ENCODE peak calls at places on chromosome 2, in six cellular contexts. One of them, this sample, is unnamed.

GRCh38 chr2:74502720-74503505 is 3.5 kb upstream of the LBX2 start:
- DNase-seq in neural crest cell: peak; percentile 37
- DNase-seq in fibroblast of lung: peak; percentile 81
- DNase-seq in right atrium auricular region: peak; percentile 96
- DNase-seq in CD8-positive, alpha-beta T cell: no peak
- DNase-seq in H1: peak; percentile 80
- DNase-seq in this sample: peak; percentile 92

GRCh38 chr2:114294814-114295213 is 147.6 kb upstream of the DPP10 start:
- DNase-seq in neural crest cell: no peak
- DNase-seq in fibroblast of lung: no peak
- DNase-seq in right atrium auricular region: no peak
- DNase-seq in CD8-positive, alpha-beta T cell: no peak
- DNase-seq in H1: no peak
- DNase-seq in this sample: no peak

GRCh38 chr2:196433116-196433515 is 206.4 kb upstream of the CCDC150 start:
- DNase-seq in neural crest cell: no peak
- DNase-seq in fibroblast of lung: no peak
- DNase-seq in right atrium auricular region: no peak
- DNase-seq in CD8-positive, alpha-beta T cell: no peak
- DNase-seq in H1: no peak
- DNase-seq in this sample: no peak

GRCh38 chr2:200430017-200430416 is 79.9 kb downstream of the KCTD18 start:
- DNase-seq in neural crest cell: no peak
- DNase-seq in fibroblast of lung: no peak
- DNase-seq in right atrium auricular region: no peak
- DNase-seq in CD8-positive, alpha-beta T cell: no peak
- DNase-seq in H1: no peak
- DNase-seq in this sample: no peak

GRCh38 chr2:26922638-26923466 is 47.6 kb upstream of the MAPRE3 start:
- DNase-seq in neural crest cell: peak; percentile 31
- DNase-seq in fibroblast of lung: peak; percentile 38
- DNase-seq in right atrium auricular region: no peak
- DNase-seq in CD8-positive, alpha-beta T cell: no peak
- DNase-seq in H1: no peak
- DNase-seq in this sample: no peak

GRCh38 chr2:42714686-42715085 is 49.2 kb downstream of the OXER1 start:
- DNase-seq in neural crest cell: no peak
- DNase-seq in fibroblast of lung: no peak
- DNase-seq in right atrium auricular region: no peak
- DNase-seq in CD8-positive, alpha-beta T cell: no peak
- DNase-seq in H1: no peak
- DNase-seq in this sample: no peak

GRCh38 chr2:143909577-143909976 is 610.3 kb downstream of the ZEB2 start:
- DNase-seq in neural crest cell: no peak
- DNase-seq in fibroblast of lung: no peak
- DNase-seq in right atrium auricular region: no peak
- DNase-seq in CD8-positive, alpha-beta T cell: no peak
- DNase-seq in H1: no peak
- DNase-seq in this sample: no peak

GRCh38 chr2:107757223-107757622 is 69.5 kb upstream of the RGPD4 start:
- DNase-seq in neural crest cell: no peak
- DNase-seq in fibroblast of lung: no peak
- DNase-seq in right atrium auricular region: no peak
- DNase-seq in CD8-positive, alpha-beta T cell: no peak
- DNase-seq in H1: no peak
- DNase-seq in this sample: no peak

GRCh38 chr2:156901373-156902031 is 356.0 kb upstream of the GALNT5 start:
- DNase-seq in neural crest cell: no peak
- DNase-seq in fibroblast of lung: peak; percentile 61
- DNase-seq in right atrium auricular region: no peak
- DNase-seq in CD8-positive, alpha-beta T cell: no peak
- DNase-seq in H1: no peak
- DNase-seq in this sample: no peak

GRCh38 chr2:222057249-222058073 is 241.3 kb downstream of the PAX3 start:
- DNase-seq in neural crest cell: no peak
- DNase-seq in fibroblast of lung: no peak
- DNase-seq in right atrium auricular region: no peak
- DNase-seq in CD8-positive, alpha-beta T cell: no peak
- DNase-seq in H1: no peak
- DNase-seq in this sample: no peak
- TF ChIP-seq CTCF in neural crest cell: peak; percentile 81
- TF ChIP-seq CTCF in fibroblast of lung: peak; percentile 51
- TF ChIP-seq CTCF in right atrium auricular region: peak; percentile 76
- TF ChIP-seq CTCF in CD8-positive, alpha-beta T cell: peak; percentile 52
- TF ChIP-seq CTCF in H1: peak; percentile 32
- TF ChIP-seq CTCF in this sample: peak; percentile 74

DNA sequence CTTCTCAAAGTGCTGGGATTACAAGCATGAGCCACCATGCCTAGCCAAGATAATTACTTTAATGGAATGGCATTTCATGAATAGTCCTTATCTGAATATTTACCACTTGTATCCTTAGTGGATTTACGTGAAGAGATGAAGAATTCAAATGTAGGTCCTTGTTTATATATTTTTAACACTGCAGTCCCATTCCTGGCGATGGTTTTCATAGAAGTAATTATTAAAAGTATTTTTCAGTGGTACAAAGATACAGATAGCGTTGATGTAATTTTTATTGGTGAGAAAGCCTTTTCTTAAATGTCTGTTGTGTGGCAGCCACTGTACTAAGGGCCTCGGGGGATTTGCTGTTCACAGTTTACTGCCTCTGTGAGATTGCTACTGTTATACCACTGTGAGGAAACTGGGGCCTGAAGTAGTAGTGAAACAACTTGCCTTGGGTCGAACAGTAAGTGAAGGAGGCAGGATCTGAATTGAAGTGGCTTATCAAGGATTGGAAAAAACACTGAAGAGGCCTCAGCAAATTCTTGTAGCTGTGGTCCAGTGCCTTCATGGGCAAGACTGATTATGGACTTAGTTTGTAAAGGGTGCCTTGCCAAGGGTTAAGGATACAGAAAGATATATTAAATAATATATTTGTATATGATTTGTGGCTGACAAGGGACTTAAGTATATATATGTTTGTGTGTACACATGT is 151.1 kb downstream of the PRPF40A start:
- DNase-seq in neural crest cell: no peak
- DNase-seq in fibroblast of lung: no peak
- DNase-seq in right atrium auricular region: no peak
- DNase-seq in CD8-positive, alpha-beta T cell: no peak
- DNase-seq in H1: no peak
- DNase-seq in this sample: no peak
- TF ChIP-seq CTCF in neural crest cell: no peak
- TF ChIP-seq CTCF in fibroblast of lung: no peak
- TF ChIP-seq CTCF in right atrium auricular region: no peak
- TF ChIP-seq CTCF in CD8-positive, alpha-beta T cell: no peak
- TF ChIP-seq CTCF in H1: no peak
- TF ChIP-seq CTCF in this sample: no peak

GRCh38 chr2:15546297-15547098 is 14.6 kb downstream of the NBAS start:
- DNase-seq in neural crest cell: no peak
- DNase-seq in fibroblast of lung: no peak
- DNase-seq in right atrium auricular region: no peak
- DNase-seq in CD8-positive, alpha-beta T cell: no peak
- DNase-seq in H1: peak; percentile 48
- DNase-seq in this sample: no peak
- TF ChIP-seq CTCF in neural crest cell: peak; percentile 42
- TF ChIP-seq CTCF in fibroblast of lung: no peak
- TF ChIP-seq CTCF in right atrium auricular region: peak; percentile 21
- TF ChIP-seq CTCF in CD8-positive, alpha-beta T cell: no peak
- TF ChIP-seq CTCF in H1: peak; percentile 8
- TF ChIP-seq CTCF in this sample: peak; percentile 31

GRCh38 chr2:73177645-73178255 is 24.6 kb upstream of the NOTO start:
- DNase-seq in neural crest cell: no peak
- DNase-seq in fibroblast of lung: no peak
- DNase-seq in right atrium auricular region: no peak
- DNase-seq in CD8-positive, alpha-beta T cell: no peak
- DNase-seq in H1: peak; percentile 57
- DNase-seq in this sample: no peak
- TF ChIP-seq CTCF in neural crest cell: peak; percentile 28
- TF ChIP-seq CTCF in fibroblast of lung: no peak
- TF ChIP-seq CTCF in right atrium auricular region: peak; percentile 4
- TF ChIP-seq CTCF in CD8-positive, alpha-beta T cell: peak; percentile 22
- TF ChIP-seq CTCF in H1: peak; percentile 20
- TF ChIP-seq CTCF in this sample: peak; percentile 13

DNA sequence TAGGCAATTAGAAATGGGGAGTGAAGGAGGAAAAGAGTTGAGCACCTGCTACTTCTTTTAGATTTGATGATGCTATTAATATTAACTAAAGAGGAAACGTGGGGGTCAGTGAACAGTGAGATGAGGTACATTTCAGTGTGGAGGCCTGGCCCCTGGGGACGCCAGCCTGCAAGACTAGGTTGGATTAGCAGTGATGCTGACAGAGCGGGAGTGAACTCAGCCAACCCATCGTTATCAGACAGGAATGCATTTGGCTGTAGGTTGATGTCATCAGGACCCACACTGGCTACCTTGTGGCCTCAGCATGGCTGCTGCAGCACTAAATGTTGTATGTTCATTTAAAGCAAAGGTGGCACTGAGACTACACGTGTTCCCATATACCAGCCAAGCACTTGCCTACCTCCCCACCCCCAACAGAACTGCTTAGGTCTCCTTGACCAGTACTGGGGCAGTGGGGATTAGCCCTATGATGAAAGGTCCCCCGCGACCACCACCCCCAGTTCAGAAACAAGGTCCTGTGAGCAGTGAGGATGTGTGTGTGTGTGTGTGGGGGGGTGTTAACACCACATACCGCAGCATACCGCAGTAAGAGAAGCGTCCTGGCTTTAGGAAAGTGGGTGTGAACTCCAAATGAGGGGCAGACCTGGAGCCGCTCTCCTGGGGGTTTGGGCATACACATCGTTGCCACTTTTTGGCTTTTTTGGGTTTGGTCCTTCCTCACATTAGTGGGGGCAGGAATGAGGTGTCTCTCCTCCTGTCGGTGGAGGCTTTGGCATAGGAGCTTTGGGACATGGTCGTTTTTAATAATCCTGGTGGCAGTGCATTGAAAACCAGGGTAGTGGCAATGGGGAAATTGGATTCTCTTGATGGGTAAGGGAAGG is 26.1 kb downstream of the DGKD start:
- DNase-seq in neural crest cell: no peak
- DNase-seq in fibroblast of lung: peak; percentile 40
- DNase-seq in right atrium auricular region: no peak
- DNase-seq in CD8-positive, alpha-beta T cell: no peak
- DNase-seq in H1: no peak
- DNase-seq in this sample: no peak
- TF ChIP-seq CTCF in neural crest cell: no peak
- TF ChIP-seq CTCF in fibroblast of lung: no peak
- TF ChIP-seq CTCF in right atrium auricular region: no peak
- TF ChIP-seq CTCF in CD8-positive, alpha-beta T cell: no peak
- TF ChIP-seq CTCF in H1: no peak
- TF ChIP-seq CTCF in this sample: no peak

GRCh38 chr2:117523267-117523666 is 291.2 kb upstream of the DDX18 start:
- DNase-seq in neural crest cell: no peak
- DNase-seq in fibroblast of lung: no peak
- DNase-seq in right atrium auricular region: peak; percentile 61
- DNase-seq in CD8-positive, alpha-beta T cell: no peak
- DNase-seq in H1: no peak
- DNase-seq in this sample: no peak
- TF ChIP-seq CTCF in neural crest cell: no peak
- TF ChIP-seq CTCF in fibroblast of lung: no peak
- TF ChIP-seq CTCF in right atrium auricular region: no peak
- TF ChIP-seq CTCF in CD8-positive, alpha-beta T cell: no peak
- TF ChIP-seq CTCF in H1: no peak
- TF ChIP-seq CTCF in this sample: no peak

GRCh38 chr2:145759228-145759940 is 1239.5 kb upstream of the ZEB2 start:
- DNase-seq in neural crest cell: no peak
- DNase-seq in fibroblast of lung: peak; percentile 54
- DNase-seq in right atrium auricular region: no peak
- DNase-seq in CD8-positive, alpha-beta T cell: no peak
- DNase-seq in H1: no peak
- DNase-seq in this sample: no peak
- TF ChIP-seq CTCF in neural crest cell: no peak
- TF ChIP-seq CTCF in fibroblast of lung: no peak
- TF ChIP-seq CTCF in right atrium auricular region: no peak
- TF ChIP-seq CTCF in CD8-positive, alpha-beta T cell: no peak
- TF ChIP-seq CTCF in H1: no peak
- TF ChIP-seq CTCF in this sample: no peak

GRCh38 chr2:232365621-232366321 is 12.8 kb upstream of the ALPP start:
- DNase-seq in neural crest cell: peak; percentile 51
- DNase-seq in fibroblast of lung: peak; percentile 56
- DNase-seq in right atrium auricular region: no peak
- DNase-seq in CD8-positive, alpha-beta T cell: no peak
- DNase-seq in H1: no peak
- DNase-seq in this sample: no peak
- TF ChIP-seq CTCF in neural crest cell: peak; percentile 56
- TF ChIP-seq CTCF in fibroblast of lung: peak; percentile 15
- TF ChIP-seq CTCF in right atrium auricular region: no peak
- TF ChIP-seq CTCF in CD8-positive, alpha-beta T cell: no peak
- TF ChIP-seq CTCF in H1: peak; percentile 81
- TF ChIP-seq CTCF in this sample: peak; percentile 57

This sample was measured in osteocyte.